ENCODE peak calls at places on chromosomes 13 and 19, in eight cellular contexts. J is ascending aorta, V is K562, L is MM.1S, T is PC-3, H is psoas muscle, S is body of pancreas, X is upper lobe of right lung. D is an unnamed sample. For H3K4me1, the result is how much of the 10 kb centered on the place peaks cover.

GRCh38 chr13:23600100-23600499 is 29.9 kb downstream of the TNFRSF19 start:
- DNase-seq in J (no peak), V (no peak), L (no peak), T (no peak), H (no peak), S (no peak), X (no peak), D (no peak)

GRCh38 chr19:42555317-42555716 is 27.0 kb upstream of the CEACAM1 start:
- DNase-seq in J (no peak), V (no peak), L (no peak), T (no peak), H (no peak), S (peak), X (no peak), D (peak)

GRCh38 chr19:39389621-39390414 is 1.1 kb downstream of the PAF1 start:
- DNase-seq in J (no peak), V (no peak), L (no peak), T (no peak), H (peak), S (no peak), X (no peak), D (no peak)

GRCh38 chr13:30364876-30365275 is 57.4 kb upstream of the UBE2L5 start:
- DNase-seq in J (no peak), V (no peak), L (no peak), T (no peak), H (no peak), S (no peak), X (no peak), D (no peak)

GRCh38 chr19:43371909-43372308 is 18.4 kb downstream of the CD177 start:
- DNase-seq in J (no peak), V (no peak), L (no peak), T (no peak), H (no peak), S (no peak), X (no peak), D (no peak)

GRCh38 chr13:40910324-40911050 is 108.6 kb downstream of the ELF1 start:
- DNase-seq in J (no peak), V (no peak), L (no peak), T (peak), H (no peak), S (no peak), X (no peak), D (no peak)

GRCh38 chr13:33639158-33639557 is 178.8 kb upstream of the RFC3 start:
- DNase-seq in J (no peak), V (no peak), L (no peak), T (no peak), H (peak), S (peak), X (no peak), D (peak)

GRCh38 chr19:15123900-15124299 is 16.7 kb downstream of the SYDE1 start:
- DNase-seq in J (no peak), V (no peak), L (no peak), T (no peak), H (peak), S (peak), X (no peak), D (peak)

GRCh38 chr19:18775586-18776287 is 15.4 kb downstream of the COMP start:
- DNase-seq in J (no peak), V (no peak), L (no peak), T (peak), H (no peak), S (no peak), X (no peak), D (no peak)

GRCh38 chr13:27281420-27281819 is 10.8 kb downstream of the RASL11A start:
- DNase-seq in J (no peak), V (no peak), L (no peak), T (peak), H (no peak), S (no peak), X (no peak), D (no peak)
- TF ChIP-seq CTCF in J (no peak), V (no peak), L (no peak), T (no peak), H (no peak), S (no peak), X (no peak), D (no peak)

GRCh38 chr19:3389876-3390361 is 23.5 kb downstream of the NFIC start:
- DNase-seq in J (no peak), V (no peak), L (no peak), T (no peak), H (peak), S (peak), X (no peak), D (no peak)
- H3K4me1 ChIP-seq in J (under half), V (half or more), L (under half), T (under half), H (half or more), S (half or more), X (under half), D (under half)

GRCh38 chr19:51015691-51016267 is 3.7 kb downstream of the KLK10 start:
- DNase-seq in J (no peak), V (no peak), L (no peak), T (no peak), H (no peak), S (no peak), X (no peak), D (no peak)

GRCh38 chr19:51019544-51019925 is at the start of gene KLK10:
- DNase-seq in J (no peak), V (no peak), L (no peak), T (no peak), H (no peak), S (no peak), X (no peak), D (no peak)

GRCh38 chr19:51018745-51019543 is 565 bp downstream of the KLK10 start:
- DNase-seq in J (no peak), V (no peak), L (no peak), T (no peak), H (no peak), S (no peak), X (no peak), D (no peak)

GRCh38 chr19:51014242-51014641 is 5.3 kb downstream of the KLK10 start:
- DNase-seq in J (no peak), V (no peak), L (no peak), T (no peak), H (no peak), S (no peak), X (no peak), D (no peak)

GRCh38 chr19:51016798-51017683 is 2.5 kb downstream of the KLK10 start:
- DNase-seq in J (no peak), V (peak), L (no peak), T (peak), H (peak), S (peak), X (no peak), D (peak)
- TF ChIP-seq CTCF in J (peak), V (peak), L (no peak), T (peak), H (peak), S (peak), X (peak), D (peak)

GRCh38 chr19:47509170-47509847 is 5.6 kb downstream of the NAPA start:
- DNase-seq in J (no peak), V (no peak), L (no peak), T (no peak), H (no peak), S (no peak), X (no peak), D (no peak)
- H3K4me1 ChIP-seq in J (under half), V (under half), L (under half), T (under half), H (half or more), S (half or more), X (half or more), D (half or more)

GRCh38 chr13:44165895-44166496 is 207.6 kb upstream of the SERP2 start:
- DNase-seq in J (no peak), V (no peak), L (no peak), T (no peak), H (no peak), S (no peak), X (no peak), D (no peak)
- TF ChIP-seq CTCF in J (no peak), V (no peak), L (no peak), T (no peak), H (no peak), S (no peak), X (no peak), D (no peak)

GRCh38 chr13:93262729-93263128 is 36.1 kb downstream of the GPC6 start:
- DNase-seq in J (no peak), V (peak), L (no peak), T (peak), H (no peak), S (no peak), X (no peak), D (no peak)
- H3K4me1 ChIP-seq in J (under half), V (under half), L (under half), T (under half), H (under half), S (under half), X (under half), D (under half)